ENCODE peak calls at places on chromosome 7, in nine cellular contexts. One of them, this sample, is unnamed.

GRCh38 chr7:15011289-15011688 is 108.7 kb upstream of the DGKB start:
- DNase-seq in AG10803: no peak
- DNase-seq in BJ: no peak
- DNase-seq in COR-L47: no peak
- DNase-seq in aorta: no peak
- DNase-seq in activated T-cell treated with anti-CD3 and anti-CD28 coated beads, Interleukin-2, amount 50 U/mL, for 24 hours: no peak
- DNase-seq in heart left ventricle: no peak
- DNase-seq in NCI-H524: no peak
- DNase-seq in stimulated activated naive CD8-positive, alpha-beta T cell treated with anti-CD3 and anti-CD28 coated beads, Interleukin-15, Interleukin-2, amounts not matched to agents 100 U/mL and 50 U/mL, for 24 hours: no peak
- DNase-seq in this sample: no peak

GRCh38 chr7:149790754-149791360 is 17.5 kb upstream of the ZNF467 start:
- DNase-seq in AG10803: no peak
- DNase-seq in heart left ventricle: no peak
- DNase-seq in stimulated activated naive CD8-positive, alpha-beta T cell treated with anti-CD3 and anti-CD28 coated beads, Interleukin-15, Interleukin-2, amounts not matched to agents 100 U/mL and 50 U/mL, for 24 hours: no peak
- DNase-seq in aorta: no peak
- DNase-seq in COR-L47: no peak
- DNase-seq in BJ: no peak
- DNase-seq in activated T-cell treated with anti-CD3 and anti-CD28 coated beads, Interleukin-2, amount 50 U/mL, for 24 hours: no peak
- DNase-seq in NCI-H524: no peak
- DNase-seq in this sample: no peak

GRCh38 chr7:77531038-77531437 is 6.1 kb upstream of the PTPN12 start:
- DNase-seq in BJ: no peak
- DNase-seq in aorta: no peak
- DNase-seq in COR-L47: no peak
- DNase-seq in stimulated activated naive CD8-positive, alpha-beta T cell treated with anti-CD3 and anti-CD28 coated beads, Interleukin-15, Interleukin-2, amounts not matched to agents 100 U/mL and 50 U/mL, for 24 hours: no peak
- DNase-seq in AG10803: no peak
- DNase-seq in NCI-H524: no peak
- DNase-seq in heart left ventricle: no peak
- DNase-seq in activated T-cell treated with anti-CD3 and anti-CD28 coated beads, Interleukin-2, amount 50 U/mL, for 24 hours: no peak
- DNase-seq in this sample: no peak

GRCh38 chr7:88037050-88037449 is 103.0 kb downstream of the ADAM22 start:
- DNase-seq in AG10803: no peak
- DNase-seq in COR-L47: no peak
- DNase-seq in stimulated activated naive CD8-positive, alpha-beta T cell treated with anti-CD3 and anti-CD28 coated beads, Interleukin-15, Interleukin-2, amounts not matched to agents 100 U/mL and 50 U/mL, for 24 hours: no peak
- DNase-seq in BJ: no peak
- DNase-seq in activated T-cell treated with anti-CD3 and anti-CD28 coated beads, Interleukin-2, amount 50 U/mL, for 24 hours: no peak
- DNase-seq in NCI-H524: no peak
- DNase-seq in aorta: no peak
- DNase-seq in heart left ventricle: no peak
- DNase-seq in this sample: no peak

GRCh38 chr7:30647589-30647988 is 34.7 kb downstream of the CRHR2 start:
- DNase-seq in AG10803: no peak
- DNase-seq in COR-L47: no peak
- DNase-seq in stimulated activated naive CD8-positive, alpha-beta T cell treated with anti-CD3 and anti-CD28 coated beads, Interleukin-15, Interleukin-2, amounts not matched to agents 100 U/mL and 50 U/mL, for 24 hours: no peak
- DNase-seq in heart left ventricle: no peak
- DNase-seq in activated T-cell treated with anti-CD3 and anti-CD28 coated beads, Interleukin-2, amount 50 U/mL, for 24 hours: no peak
- DNase-seq in aorta: no peak
- DNase-seq in BJ: no peak
- DNase-seq in NCI-H524: peak
- DNase-seq in this sample: peak

GRCh38 chr7:108584211-108584610 is 14.5 kb downstream of the DNAJB9 start:
- DNase-seq in stimulated activated naive CD8-positive, alpha-beta T cell treated with anti-CD3 and anti-CD28 coated beads, Interleukin-15, Interleukin-2, amounts not matched to agents 100 U/mL and 50 U/mL, for 24 hours: no peak
- DNase-seq in BJ: no peak
- DNase-seq in COR-L47: no peak
- DNase-seq in NCI-H524: no peak
- DNase-seq in activated T-cell treated with anti-CD3 and anti-CD28 coated beads, Interleukin-2, amount 50 U/mL, for 24 hours: no peak
- DNase-seq in AG10803: no peak
- DNase-seq in heart left ventricle: no peak
- DNase-seq in aorta: no peak
- DNase-seq in this sample: no peak

GRCh38 chr7:16677978-16678494 is 32.1 kb downstream of the BZW2 start:
- DNase-seq in NCI-H524: no peak
- DNase-seq in BJ: no peak
- DNase-seq in stimulated activated naive CD8-positive, alpha-beta T cell treated with anti-CD3 and anti-CD28 coated beads, Interleukin-15, Interleukin-2, amounts not matched to agents 100 U/mL and 50 U/mL, for 24 hours: no peak
- DNase-seq in AG10803: no peak
- DNase-seq in activated T-cell treated with anti-CD3 and anti-CD28 coated beads, Interleukin-2, amount 50 U/mL, for 24 hours: no peak
- DNase-seq in aorta: no peak
- DNase-seq in heart left ventricle: no peak
- DNase-seq in COR-L47: no peak
- DNase-seq in this sample: no peak

GRCh38 chr7:4343272-4344000 is 338.7 kb upstream of the FOXK1 start:
- DNase-seq in BJ: no peak
- DNase-seq in aorta: no peak
- DNase-seq in AG10803: no peak
- DNase-seq in COR-L47: no peak
- DNase-seq in activated T-cell treated with anti-CD3 and anti-CD28 coated beads, Interleukin-2, amount 50 U/mL, for 24 hours: no peak
- DNase-seq in heart left ventricle: no peak
- DNase-seq in NCI-H524: no peak
- DNase-seq in stimulated activated naive CD8-positive, alpha-beta T cell treated with anti-CD3 and anti-CD28 coated beads, Interleukin-15, Interleukin-2, amounts not matched to agents 100 U/mL and 50 U/mL, for 24 hours: no peak
- DNase-seq in this sample: no peak

GRCh38 chr7:155660059-155660757 is 15.7 kb downstream of the RBM33 start:
- DNase-seq in COR-L47: no peak
- DNase-seq in activated T-cell treated with anti-CD3 and anti-CD28 coated beads, Interleukin-2, amount 50 U/mL, for 24 hours: no peak
- DNase-seq in aorta: no peak
- DNase-seq in heart left ventricle: no peak
- DNase-seq in NCI-H524: no peak
- DNase-seq in stimulated activated naive CD8-positive, alpha-beta T cell treated with anti-CD3 and anti-CD28 coated beads, Interleukin-15, Interleukin-2, amounts not matched to agents 100 U/mL and 50 U/mL, for 24 hours: no peak
- DNase-seq in AG10803: no peak
- DNase-seq in BJ: no peak
- DNase-seq in this sample: no peak

GRCh38 chr7:140672382-140673062 is at the start of gene ADCK2:
- DNase-seq in COR-L47: peak
- DNase-seq in NCI-H524: no peak
- DNase-seq in AG10803: peak
- DNase-seq in activated T-cell treated with anti-CD3 and anti-CD28 coated beads, Interleukin-2, amount 50 U/mL, for 24 hours: peak
- DNase-seq in stimulated activated naive CD8-positive, alpha-beta T cell treated with anti-CD3 and anti-CD28 coated beads, Interleukin-15, Interleukin-2, amounts not matched to agents 100 U/mL and 50 U/mL, for 24 hours: peak
- DNase-seq in heart left ventricle: peak
- DNase-seq in aorta: peak
- DNase-seq in BJ: no peak
- DNase-seq in this sample: peak

GRCh38 chr7:155395176-155395797 is 62.6 kb upstream of the EN2 start:
- DNase-seq in aorta: no peak
- DNase-seq in heart left ventricle: peak
- DNase-seq in AG10803: no peak
- DNase-seq in BJ: no peak
- DNase-seq in stimulated activated naive CD8-positive, alpha-beta T cell treated with anti-CD3 and anti-CD28 coated beads, Interleukin-15, Interleukin-2, amounts not matched to agents 100 U/mL and 50 U/mL, for 24 hours: no peak
- DNase-seq in activated T-cell treated with anti-CD3 and anti-CD28 coated beads, Interleukin-2, amount 50 U/mL, for 24 hours: no peak
- DNase-seq in COR-L47: peak
- DNase-seq in NCI-H524: no peak
- DNase-seq in this sample: peak

GRCh38 chr7:102296179-102296438 is 9.4 kb downstream of the SH2B2 start:
- DNase-seq in heart left ventricle: no peak
- DNase-seq in stimulated activated naive CD8-positive, alpha-beta T cell treated with anti-CD3 and anti-CD28 coated beads, Interleukin-15, Interleukin-2, amounts not matched to agents 100 U/mL and 50 U/mL, for 24 hours: no peak
- DNase-seq in AG10803: no peak
- DNase-seq in BJ: no peak
- DNase-seq in aorta: no peak
- DNase-seq in NCI-H524: no peak
- DNase-seq in activated T-cell treated with anti-CD3 and anti-CD28 coated beads, Interleukin-2, amount 50 U/mL, for 24 hours: no peak
- DNase-seq in COR-L47: no peak
- DNase-seq in this sample: peak

GRCh38 chr7:112930787-112931186 is 140.6 kb upstream of the TMEM168 start:
- DNase-seq in aorta: no peak
- DNase-seq in stimulated activated naive CD8-positive, alpha-beta T cell treated with anti-CD3 and anti-CD28 coated beads, Interleukin-15, Interleukin-2, amounts not matched to agents 100 U/mL and 50 U/mL, for 24 hours: no peak
- DNase-seq in NCI-H524: no peak
- DNase-seq in COR-L47: no peak
- DNase-seq in BJ: peak
- DNase-seq in activated T-cell treated with anti-CD3 and anti-CD28 coated beads, Interleukin-2, amount 50 U/mL, for 24 hours: no peak
- DNase-seq in AG10803: peak
- DNase-seq in heart left ventricle: no peak
- DNase-seq in this sample: no peak

This sample was measured in NCI-H69.